ENCODE peak calls at places on chromosomes 5 and 9, in six cellular contexts. A is iris pigment epithelial cell; W is HFF-Myc; G is GM19239; F is stomach; Z is stimulated activated naive CD8-positive, alpha-beta T cell treated with anti-CD3 and anti-CD28 coated beads, Interleukin-15, amount 100 ng/mL, for 72 hours. M is an unnamed sample.

GRCh38 chr5:132234684-132235062 is 7.0 kb upstream of the P4HA2 start:
- DNase-seq in A (no peak), W (no peak), G (no peak), F (no peak), Z (no peak), M (no peak)

GRCh38 chr9:128092199-128092977 is 24.4 kb downstream of the SLC25A25 start:
- DNase-seq in A (no peak), W (no peak), G (no peak), F (no peak), Z (no peak), M (no peak)

GRCh38 chr5:59673438-59674058 is 220.0 kb downstream of the PDE4D start:
- DNase-seq in A (peak; percentile 68), W (peak; percentile 44), G (no peak), F (no peak), Z (no peak), M (peak; percentile 9)

GRCh38 chr5:157351386-157352089 is 85.6 kb downstream of the CYFIP2 start:
- DNase-seq in A (no peak), W (no peak), G (no peak), F (no peak), Z (no peak), M (no peak)

GRCh38 chr5:32096891-32097592 is 77.1 kb downstream of the GOLPH3 start:
- DNase-seq in A (no peak), W (peak; percentile 19), G (no peak), F (peak; percentile 24), Z (no peak), M (no peak)

GRCh38 chr5:96509313-96509712 is 76.3 kb upstream of the PCSK1 start:
- DNase-seq in A (peak; percentile 60), W (no peak), G (no peak), F (no peak), Z (no peak), M (no peak)

GRCh38 chr9:105693435-105694275 is 686 bp upstream of the TMEM38B start:
- DNase-seq in A (peak; percentile 1), W (no peak), G (no peak), F (no peak), Z (peak; percentile 8), M (peak; percentile 46)

GRCh38 chr5:96203761-96204160 is 229.3 kb downstream of the PCSK1 start:
- DNase-seq in A (no peak), W (no peak), G (no peak), F (no peak), Z (no peak), M (no peak)

GRCh38 chr9:38033956-38034355 is 35.1 kb downstream of the SHB start:
- DNase-seq in A (no peak), W (no peak), G (no peak), F (no peak), Z (no peak), M (no peak)

GRCh38 chr9:79765466-79765865 is 193.7 kb downstream of the TLE4 start:
- DNase-seq in A (no peak), W (no peak), G (no peak), F (no peak), Z (no peak), M (no peak)

GRCh38 chr5:133403741-133404364 is 208.5 kb downstream of the FSTL4 start:
- DNase-seq in A (no peak), W (no peak), G (no peak), F (no peak), Z (no peak), M (no peak)

GRCh38 chr5:1125030-1125357 is 13.1 kb upstream of the SLC12A7 start:
- DNase-seq in A (peak; percentile 37), W (peak; percentile 25), G (no peak), F (no peak), Z (no peak), M (no peak)

GRCh38 chr5:171667341-171668096 is 118.1 kb upstream of the SMIM23 start:
- DNase-seq in A (peak; percentile 88), W (peak; percentile 79), G (no peak), F (no peak), Z (no peak), M (no peak)

GRCh38 chr9:36163840-36164175 is 5.4 kb upstream of the CCIN start:
- DNase-seq in A (peak; percentile 61), W (no peak), G (no peak), F (no peak), Z (no peak), M (no peak)

GRCh38 chr5:126416266-126416925 is 6.8 kb upstream of the GRAMD2B start:
- DNase-seq in A (peak; percentile 35), W (no peak), G (no peak), F (no peak), Z (no peak), M (no peak)

GRCh38 chr5:164352695-164353094 is 847.3 kb downstream of the MAT2B start:
- DNase-seq in A (no peak), W (no peak), G (no peak), F (no peak), Z (no peak), M (no peak)

GRCh38 chr5:176643491-176644219 is 3.6 kb upstream of the TSPAN17 start:
- DNase-seq in A (no peak), W (no peak), G (no peak), F (no peak), Z (no peak), M (no peak)

GRCh38 chr5:107671742-107672211 is 1.0 kb upstream of the EFNA5 start:
- DNase-seq in A (peak; percentile 77), W (no peak), G (peak; percentile 10), F (no peak), Z (no peak), M (peak; percentile 51)

GRCh38 chr5:32651638-32652037 is 59.5 kb upstream of the NPR3 start:
- DNase-seq in A (no peak), W (no peak), G (no peak), F (no peak), Z (no peak), M (no peak)

GRCh38 chr5:179233909-179234562 is 111.2 kb downstream of the ADAMTS2 start:
- DNase-seq in A (no peak), W (no peak), G (no peak), F (no peak), Z (no peak), M (no peak)